ENCODE peak calls at places on chromosomes 16 and 17, in nine cellular contexts. B is foreskin fibroblast; T is AG09309; N is cardiac fibroblast; O is GM23338; Y is endodermal cell; Q is hepatocyte; V is psoas muscle; S is CD8-positive, alpha-beta T cell. L is an unnamed sample.

GRCh38 chr16:57374067-57374534 is 1.8 kb downstream of the CX3CL1 start:
- DNase-seq in B (no peak), T (no peak), N (peak), O (no peak), Y (no peak), Q (no peak), V (no peak), S (no peak), L (peak)

GRCh38 chr16:88672776-88673175 is 9.9 kb upstream of the MVD start:
- DNase-seq in B (peak), T (no peak), N (no peak), O (peak), Y (peak), Q (no peak), V (no peak), S (no peak), L (no peak)

GRCh38 chr16:54213322-54213721 is 73.3 kb downstream of the IRX3 start:
- DNase-seq in B (no peak), T (no peak), N (no peak), O (no peak), Y (no peak), Q (no peak), V (no peak), S (no peak), L (no peak)

GRCh38 chr17:68295086-68295485 is 3.8 kb downstream of the ARSG start:
- DNase-seq in B (no peak), T (no peak), N (no peak), O (no peak), Y (no peak), Q (no peak), V (no peak), S (no peak), L (no peak)

GRCh38 chr16:24753437-24753836 is 24.0 kb downstream of the TNRC6A start:
- DNase-seq in B (no peak), T (no peak), N (no peak), O (no peak), Y (no peak), Q (no peak), V (no peak), S (no peak), L (no peak)

GRCh38 chr16:881219-882097 is 80.9 kb upstream of the GNG13 start:
- DNase-seq in B (no peak), T (no peak), N (no peak), O (no peak), Y (no peak), Q (no peak), V (no peak), S (no peak), L (no peak)

GRCh38 chr16:57959121-57959520 is 11.8 kb downstream of the CNGB1 start:
- DNase-seq in B (no peak), T (no peak), N (no peak), O (no peak), Y (no peak), Q (no peak), V (no peak), S (no peak), L (no peak)

GRCh38 chr16:88130681-88131080 is 179.4 kb downstream of the BANP start:
- DNase-seq in B (no peak), T (no peak), N (no peak), O (no peak), Y (no peak), Q (no peak), V (peak), S (no peak), L (no peak)

GRCh38 chr17:45384800-45385262 is 47.8 kb downstream of the ARHGAP27 start:
- DNase-seq in B (no peak), T (no peak), N (no peak), O (peak), Y (peak), Q (no peak), V (no peak), S (no peak), L (no peak)

GRCh38 chr16:84286568-84287220 is 8.0 kb upstream of the WFDC1 start:
- DNase-seq in B (peak), T (no peak), N (peak), O (no peak), Y (no peak), Q (peak), V (peak), S (no peak), L (peak)

GRCh38 chr17:17910060-17910459 is 62.1 kb downstream of the TOM1L2 start:
- DNase-seq in B (no peak), T (no peak), N (no peak), O (no peak), Y (peak), Q (no peak), V (no peak), S (no peak), L (no peak)

GRCh38 chr17:70658840-70659239 is 489.5 kb downstream of the KCNJ2 start:
- DNase-seq in B (no peak), T (no peak), N (no peak), O (no peak), Y (no peak), Q (no peak), V (no peak), S (no peak), L (no peak)

GRCh38 chr16:55508271-55508921 is 476 bp upstream of the LPCAT2 start:
- DNase-seq in B (peak), T (no peak), N (no peak), O (no peak), Y (peak), Q (no peak), V (no peak), S (no peak), L (no peak)

GRCh38 chr16:59510008-59510424 is 775.9 kb upstream of the GOT2 start:
- DNase-seq in B (no peak), T (no peak), N (no peak), O (no peak), Y (no peak), Q (no peak), V (no peak), S (no peak), L (no peak)

GRCh38 chr16:50861926-50862325 is 120.0 kb downstream of the CYLD start:
- DNase-seq in B (peak), T (no peak), N (peak), O (no peak), Y (no peak), Q (no peak), V (no peak), S (no peak), L (no peak)

GRCh38 chr17:44655983-44656700 is at the start of gene MEIOC:
- DNase-seq in B (peak), T (no peak), N (no peak), O (peak), Y (peak), Q (peak), V (no peak), S (peak), L (peak)

GRCh38 chr16:6020162-6020980 is 922.8 kb upstream of the EEF2KMT start:
- DNase-seq in B (no peak), T (no peak), N (no peak), O (peak), Y (peak), Q (no peak), V (no peak), S (no peak), L (no peak)

GRCh38 chr16:3282103-3282746 is 1.1 kb upstream of the ZNF263 start:
- DNase-seq in B (no peak), T (no peak), N (no peak), O (peak), Y (peak), Q (no peak), V (no peak), S (no peak), L (no peak)

GRCh38 chr17:45431531-45432404 is 902 bp downstream of the ARHGAP27 start:
- DNase-seq in B (peak), T (no peak), N (peak), O (peak), Y (peak), Q (peak), V (peak), S (peak), L (peak)

GRCh38 chr16:28846933-28847273 is 755 bp upstream of the TUFM start:
- DNase-seq in B (peak), T (no peak), N (no peak), O (no peak), Y (peak), Q (no peak), V (no peak), S (no peak), L (peak)

GRCh38 chr16:78458588-78458987 is 359.1 kb downstream of the WWOX start:
- DNase-seq in B (no peak), T (no peak), N (no peak), O (peak), Y (no peak), Q (no peak), V (no peak), S (no peak), L (no peak)
- TF ChIP-seq CTCF in B (no peak), T (no peak), N (no peak), O (peak), Y (peak), Q (no peak), V (no peak), S (no peak), L (no peak)

GRCh38 chr17:39529455-39529854 is 68.2 kb downstream of the CDK12 start:
- DNase-seq in B (no peak), T (no peak), N (no peak), O (no peak), Y (no peak), Q (no peak), V (no peak), S (no peak), L (no peak)

GRCh38 chr17:39533891-39534290 is 72.6 kb downstream of the CDK12 start:
- DNase-seq in B (no peak), T (no peak), N (no peak), O (no peak), Y (no peak), Q (no peak), V (no peak), S (no peak), L (no peak)

GRCh38 chr17:39534768-39535405 is 72.8 kb downstream of the NEUROD2 start:
- DNase-seq in B (no peak), T (no peak), N (no peak), O (no peak), Y (no peak), Q (no peak), V (no peak), S (no peak), L (no peak)

GRCh38 chr17:39530513-39530912 is 69.2 kb downstream of the CDK12 start:
- DNase-seq in B (no peak), T (no peak), N (no peak), O (no peak), Y (no peak), Q (no peak), V (no peak), S (no peak), L (no peak)

DNA sequence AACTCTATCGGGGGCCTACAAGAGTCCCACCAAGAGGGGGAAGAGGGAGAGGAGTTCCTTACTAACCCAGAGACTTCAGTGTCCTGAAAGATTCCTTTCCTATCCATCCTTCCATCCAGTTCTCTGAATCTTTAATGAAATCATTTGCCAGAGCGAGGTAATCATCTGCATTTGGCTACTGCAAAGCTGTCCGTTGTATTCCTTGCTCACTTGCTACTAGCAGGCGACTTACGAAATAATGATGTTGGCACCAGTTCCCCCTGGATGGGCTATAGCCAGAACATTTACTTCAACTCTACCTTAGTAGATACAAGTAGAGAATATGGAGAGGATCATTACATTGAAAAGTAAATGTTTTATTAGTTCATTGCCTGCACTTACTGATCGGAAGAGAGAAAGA is 70.0 kb downstream of the CDK12 start:
- DNase-seq in B (no peak), T (no peak), N (no peak), O (no peak), Y (no peak), Q (no peak), V (no peak), S (no peak), L (no peak)
- H3K4me3 ChIP-seq in B (no peak), T (no peak), N (no peak), O (no peak), Y (no peak), Q (no peak), V (no peak), S (no peak), L (no peak)

GRCh38 chr17:19648475-19649406 is at the start of gene ALDH3A2:
- DNase-seq in B (peak), T (peak), N (peak), O (peak), Y (peak), Q (peak), V (peak), S (peak), L (peak)
- TF ChIP-seq CTCF in B (no peak), T (peak), N (peak), O (no peak), Y (peak), Q (peak), V (peak), S (no peak), L (no peak)

DNA sequence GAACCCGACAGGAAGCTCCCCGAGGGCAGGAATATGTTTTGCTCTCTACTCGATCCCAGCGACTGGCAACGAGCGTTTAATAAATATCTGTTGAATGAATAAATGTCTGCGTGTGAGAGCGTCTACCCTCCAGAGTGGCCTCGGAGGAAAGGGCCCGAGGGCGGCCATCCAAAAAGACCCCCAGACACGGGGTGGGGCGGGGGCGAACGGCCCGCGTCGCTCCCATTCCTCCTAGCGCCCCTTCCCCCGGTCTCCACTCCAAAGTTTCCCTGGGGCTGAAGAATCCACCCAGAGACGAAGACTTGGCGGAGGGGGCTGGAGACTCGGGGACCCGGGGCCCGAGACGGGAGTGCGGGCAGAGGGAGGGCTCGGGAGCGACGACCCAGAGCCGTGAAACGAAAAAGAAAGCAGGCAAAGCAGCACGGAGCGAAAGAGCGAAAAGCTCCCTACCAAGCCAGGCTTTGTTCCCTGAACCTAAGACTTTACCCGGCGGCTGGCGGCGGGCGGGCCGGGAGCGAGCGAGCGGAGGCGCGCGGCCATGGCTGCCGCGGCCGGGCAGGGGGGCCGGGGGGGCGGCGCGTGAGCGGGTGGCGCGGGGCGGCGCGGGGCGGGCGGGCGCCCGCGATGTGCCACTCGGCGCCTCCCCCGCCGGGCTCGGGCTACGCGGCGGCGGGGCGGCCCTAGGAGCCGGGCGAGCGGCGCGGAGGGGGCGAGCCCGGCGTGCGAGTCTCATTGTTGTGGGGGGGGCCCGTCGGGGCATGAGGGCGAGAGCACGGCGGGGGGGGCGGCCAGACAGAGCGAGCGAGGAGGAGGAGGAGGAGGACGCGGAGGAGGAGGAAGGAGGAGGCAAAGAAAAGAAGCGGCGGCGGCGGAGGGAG is at the start of gene MLLT6:
- DNase-seq in B (peak), T (no peak), N (peak), O (peak), Y (peak), Q (peak), V (peak), S (peak), L (peak)
- H3K4me3 ChIP-seq in B (peak), T (peak), N (peak), O (peak), Y (peak), Q (peak), V (peak), S (peak), L (peak)

GRCh38 chr16:77223184-77223583 is 24.0 kb downstream of the SYCE1L start:
- DNase-seq in B (no peak), T (no peak), N (no peak), O (peak), Y (peak), Q (no peak), V (no peak), S (no peak), L (peak)
- TF ChIP-seq CTCF in B (peak), T (peak), N (peak), O (peak), Y (peak), Q (peak), V (no peak), S (peak), L (peak)

DNA sequence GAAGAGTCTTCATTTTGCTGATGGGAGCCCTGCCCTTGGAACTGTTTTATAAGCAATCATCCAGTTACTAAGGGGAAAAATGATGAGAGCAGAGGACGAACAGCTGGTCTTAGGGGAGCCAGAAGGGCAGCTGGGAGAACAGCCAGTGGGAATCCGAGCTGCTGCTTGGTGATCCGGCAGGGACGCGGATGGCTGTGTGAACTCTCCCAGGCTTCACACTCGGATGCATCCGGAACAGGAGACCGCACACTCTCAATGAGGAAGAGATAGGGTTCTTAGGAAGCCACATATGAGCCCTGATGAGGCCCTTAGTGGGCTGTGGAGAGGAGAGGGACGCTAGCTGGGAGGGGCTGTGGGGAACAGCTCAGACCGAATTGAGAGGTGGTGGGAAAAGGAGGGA is 5.0 kb upstream of the CACNG5 start:
- DNase-seq in B (no peak), T (no peak), N (no peak), O (peak), Y (no peak), Q (no peak), V (no peak), S (no peak), L (no peak)
- H3K4me3 ChIP-seq in B (no peak), T (no peak), N (no peak), O (peak), Y (no peak), Q (no peak), V (no peak), S (no peak), L (no peak)